ENCODE peak calls at places on chromosomes 13 and 19, in four cellular contexts. One of them, this sample, is unnamed.
A peak's percentile ranks its signal among the peaks of the same experiment; 100 is the strongest.

GRCh38 chr13:76993021-76993420 is 1.1 kb downstream of the CLN5 start:
- DNase-seq in SK-N-SH: no peak
- DNase-seq in HepG2: no peak
- DNase-seq in K562: no peak
- DNase-seq in this sample: no peak

GRCh38 chr13:110642291-110642981 is 27.1 kb downstream of the NAXD start:
- DNase-seq in K562: no peak
- DNase-seq in HepG2: no peak
- DNase-seq in SK-N-SH: no peak
- DNase-seq in this sample: no peak

GRCh38 chr13:92842145-92842544 is 384.5 kb upstream of the GPC6 start:
- DNase-seq in SK-N-SH: no peak
- DNase-seq in K562: no peak
- DNase-seq in HepG2: no peak
- DNase-seq in this sample: no peak

GRCh38 chr13:32008518-32009175 is 22.9 kb upstream of the FRY start:
- DNase-seq in SK-N-SH: no peak
- DNase-seq in K562: no peak
- DNase-seq in HepG2: no peak
- DNase-seq in this sample: no peak

GRCh38 chr13:98389319-98389718 is 187.6 kb downstream of the STK24 start:
- DNase-seq in SK-N-SH: no peak
- DNase-seq in HepG2: no peak
- DNase-seq in K562: no peak
- DNase-seq in this sample: no peak

GRCh38 chr19:39052243-39052746 is 19.9 kb upstream of the FBXO27 start:
- DNase-seq in HepG2: peak; percentile 48
- DNase-seq in K562: peak; percentile 72
- DNase-seq in SK-N-SH: peak; percentile 75
- DNase-seq in this sample: no peak

GRCh38 chr13:28093871-28094270 is 6.5 kb downstream of the FLT3 start:
- DNase-seq in HepG2: no peak
- DNase-seq in SK-N-SH: no peak
- DNase-seq in K562: no peak
- DNase-seq in this sample: no peak

GRCh38 chr13:106163426-106163825 is 372.0 kb downstream of the EFNB2 start:
- DNase-seq in K562: no peak
- DNase-seq in HepG2: no peak
- DNase-seq in SK-N-SH: no peak
- DNase-seq in this sample: no peak

GRCh38 chr19:34088292-34088691 is 84.0 kb upstream of the LSM14A start:
- DNase-seq in K562: no peak
- DNase-seq in HepG2: no peak
- DNase-seq in SK-N-SH: no peak
- DNase-seq in this sample: no peak

GRCh38 chr19:50460161-50460765 is 16.0 kb upstream of the EMC10 start:
- DNase-seq in K562: no peak
- DNase-seq in HepG2: peak; percentile 91
- DNase-seq in SK-N-SH: no peak
- DNase-seq in this sample: no peak

GRCh38 chr13:94323746-94324408 is 155.6 kb downstream of the DCT start:
- DNase-seq in SK-N-SH: no peak
- DNase-seq in HepG2: no peak
- DNase-seq in K562: no peak
- DNase-seq in this sample: no peak

GRCh38 chr13:29100739-29101138 is 280.6 kb downstream of the MTUS2 start:
- DNase-seq in K562: no peak
- DNase-seq in SK-N-SH: no peak
- DNase-seq in HepG2: no peak
- DNase-seq in this sample: no peak

GRCh38 chr13:51005566-51005965 is 96.0 kb downstream of the RNASEH2B start:
- DNase-seq in K562: no peak
- DNase-seq in HepG2: no peak
- DNase-seq in SK-N-SH: no peak
- DNase-seq in this sample: no peak

GRCh38 chr13:110663044-110663443 is 42.9 kb downstream of the CARS2 start:
- DNase-seq in HepG2: no peak
- DNase-seq in K562: no peak
- DNase-seq in SK-N-SH: no peak
- DNase-seq in this sample: no peak

GRCh38 chr13:113669871-113670341 is 2.9 kb downstream of the GRK1 start:
- DNase-seq in K562: no peak
- DNase-seq in SK-N-SH: no peak
- DNase-seq in HepG2: no peak
- DNase-seq in this sample: no peak

GRCh38 chr19:4108767-4109625 is 14.9 kb downstream of the MAP2K2 start:
- DNase-seq in HepG2: no peak
- DNase-seq in K562: no peak
- DNase-seq in SK-N-SH: no peak
- DNase-seq in this sample: no peak

GRCh38 chr13:97435297-97435682 is 1.3 kb downstream of the RAP2A start:
- DNase-seq in HepG2: no peak
- DNase-seq in K562: no peak
- DNase-seq in SK-N-SH: no peak
- DNase-seq in this sample: no peak

GRCh38 chr13:32426981-32427851 is 714 bp downstream of the N4BP2L1 start:
- DNase-seq in K562: no peak
- DNase-seq in HepG2: no peak
- DNase-seq in SK-N-SH: peak; percentile 80
- DNase-seq in this sample: no peak

GRCh38 chr13:33280923-33281322 is 4.6 kb downstream of the STARD13 start:
- DNase-seq in SK-N-SH: no peak
- DNase-seq in HepG2: no peak
- DNase-seq in K562: no peak
- DNase-seq in this sample: no peak

GRCh38 chr19:3036119-3036794 is 7.2 kb upstream of the TLE2 start:
- DNase-seq in K562: peak; percentile 78
- DNase-seq in HepG2: peak; percentile 85
- DNase-seq in SK-N-SH: peak; percentile 94
- DNase-seq in this sample: peak; percentile 82

GRCh38 chr13:75399168-75399878 is 82.6 kb downstream of the TBC1D4 start:
- DNase-seq in SK-N-SH: no peak
- DNase-seq in HepG2: no peak
- DNase-seq in K562: no peak
- DNase-seq in this sample: no peak

GRCh38 chr13:21133077-21133476 is 43.3 kb downstream of the SKA3 start:
- DNase-seq in HepG2: no peak
- DNase-seq in K562: no peak
- DNase-seq in SK-N-SH: no peak
- DNase-seq in this sample: no peak

GRCh38 chr19:3699741-3700241 is 477 bp downstream of the PIP5K1C start:
- DNase-seq in HepG2: no peak
- DNase-seq in K562: no peak
- DNase-seq in SK-N-SH: peak; percentile 75
- DNase-seq in this sample: no peak

GRCh38 chr19:35353635-35354034 is 4.6 kb upstream of the FFAR3 start:
- DNase-seq in K562: no peak
- DNase-seq in HepG2: no peak
- DNase-seq in SK-N-SH: no peak
- DNase-seq in this sample: no peak

GRCh38 chr19:6065685-6066365 is 44.5 kb downstream of the RFX2 start:
- DNase-seq in K562: peak; percentile 87
- DNase-seq in HepG2: peak; percentile 87
- DNase-seq in SK-N-SH: no peak
- DNase-seq in this sample: no peak

GRCh38 chr13:23851106-23851505 is 38.1 kb downstream of the MIPEP start:
- DNase-seq in SK-N-SH: no peak
- DNase-seq in HepG2: no peak
- DNase-seq in K562: no peak
- DNase-seq in this sample: no peak

GRCh38 chr13:28582225-28582891 is 76.6 kb upstream of the POMP start:
- DNase-seq in SK-N-SH: no peak
- DNase-seq in K562: peak; percentile 38
- DNase-seq in HepG2: no peak
- DNase-seq in this sample: no peak

GRCh38 chr19:32287811-32288227 is 57.6 kb upstream of the ZNF507 start:
- DNase-seq in HepG2: peak; percentile 67
- DNase-seq in SK-N-SH: no peak
- DNase-seq in K562: peak; percentile 21
- DNase-seq in this sample: peak; percentile 61

GRCh38 chr13:26759907-26760834 is at the start of gene GPR12:
- DNase-seq in K562: no peak
- DNase-seq in SK-N-SH: peak; percentile 66
- DNase-seq in HepG2: no peak
- DNase-seq in this sample: no peak

DNA sequence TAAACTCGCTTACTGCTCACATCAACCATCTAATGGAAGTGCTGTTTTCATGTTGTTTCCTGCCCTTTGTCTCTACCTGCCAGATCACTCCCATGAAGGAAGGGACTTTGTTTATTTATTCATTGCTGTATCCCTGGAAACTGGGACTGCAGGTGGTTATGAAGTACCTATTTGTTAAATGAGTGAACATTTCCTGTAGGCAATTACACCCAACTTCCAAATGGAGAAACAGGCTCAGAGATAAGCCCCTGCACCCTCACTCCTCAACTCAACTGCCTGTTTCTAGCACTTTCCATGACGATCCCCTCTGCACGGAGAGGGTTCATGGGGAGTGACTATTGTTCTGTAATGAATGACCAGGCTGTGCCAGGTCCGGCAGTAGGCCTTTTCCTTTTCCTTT is 1.9 kb upstream of the SELENOW start:
- DNase-seq in HepG2: peak; percentile 77
- DNase-seq in SK-N-SH: no peak
- DNase-seq in K562: no peak
- DNase-seq in this sample: no peak
- TF ChIP-seq ZBTB33 in HepG2: no peak
- TF ChIP-seq ZBTB33 in SK-N-SH: no peak
- TF ChIP-seq ZBTB33 in K562: no peak
- TF ChIP-seq ZBTB33 in this sample: no peak

GRCh38 chr19:47229674-47230121 is 1.3 kb downstream of the BBC3 start:
- DNase-seq in SK-N-SH: peak; percentile 26
- DNase-seq in HepG2: no peak
- DNase-seq in K562: no peak
- DNase-seq in this sample: no peak

GRCh38 chr19:47227347-47228167 is 3.4 kb downstream of the BBC3 start:
- DNase-seq in SK-N-SH: peak; percentile 77
- DNase-seq in HepG2: peak; percentile 88
- DNase-seq in K562: peak; percentile 62
- DNase-seq in this sample: peak; percentile 87

GRCh38 chr19:47230122-47230920 is 678 bp downstream of the BBC3 start:
- DNase-seq in HepG2: peak; percentile 32
- DNase-seq in SK-N-SH: peak; percentile 86
- DNase-seq in K562: peak; percentile 84
- DNase-seq in this sample: no peak

GRCh38 chr19:47228168-47228936 is 2.6 kb downstream of the BBC3 start:
- DNase-seq in SK-N-SH: peak; percentile 66
- DNase-seq in HepG2: peak; percentile 69
- DNase-seq in K562: peak; percentile 27
- DNase-seq in this sample: no peak

DNA sequence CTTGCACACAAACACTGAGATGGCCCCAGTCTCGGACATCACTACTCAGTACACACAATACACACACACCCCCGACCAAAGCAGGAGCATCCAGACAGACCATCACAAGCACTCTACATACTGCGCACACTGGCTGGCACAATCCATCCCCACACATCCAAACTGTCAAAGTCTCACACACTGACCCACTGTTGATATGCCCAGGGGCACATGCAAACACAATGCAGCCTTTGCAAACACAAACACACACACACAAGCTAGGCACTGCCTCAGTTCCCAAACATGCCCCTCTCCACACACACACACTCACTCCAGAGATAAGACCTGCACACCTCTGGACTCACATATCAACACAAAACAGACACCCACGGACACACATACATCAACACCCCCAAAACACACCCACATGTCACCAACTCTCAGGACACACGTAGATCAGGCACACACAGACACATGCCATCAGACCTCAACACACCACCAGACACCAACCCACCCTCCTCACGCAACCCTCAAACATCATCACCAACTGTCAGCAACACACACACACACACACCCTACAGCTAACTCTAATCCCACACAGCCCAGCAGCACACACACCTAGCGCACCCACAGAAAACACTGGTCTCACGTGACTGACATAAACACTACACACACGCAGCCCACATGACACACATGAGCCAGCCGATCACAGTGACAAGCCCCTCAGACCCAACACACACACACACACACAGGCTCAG is 1.9 kb downstream of the BBC3 start:
- DNase-seq in SK-N-SH: no peak
- DNase-seq in HepG2: peak; percentile 32
- DNase-seq in K562: no peak
- DNase-seq in this sample: no peak
- TF ChIP-seq ZBTB33 in SK-N-SH: no peak
- TF ChIP-seq ZBTB33 in HepG2: no peak
- TF ChIP-seq ZBTB33 in K562: no peak
- TF ChIP-seq ZBTB33 in this sample: no peak

DNA sequence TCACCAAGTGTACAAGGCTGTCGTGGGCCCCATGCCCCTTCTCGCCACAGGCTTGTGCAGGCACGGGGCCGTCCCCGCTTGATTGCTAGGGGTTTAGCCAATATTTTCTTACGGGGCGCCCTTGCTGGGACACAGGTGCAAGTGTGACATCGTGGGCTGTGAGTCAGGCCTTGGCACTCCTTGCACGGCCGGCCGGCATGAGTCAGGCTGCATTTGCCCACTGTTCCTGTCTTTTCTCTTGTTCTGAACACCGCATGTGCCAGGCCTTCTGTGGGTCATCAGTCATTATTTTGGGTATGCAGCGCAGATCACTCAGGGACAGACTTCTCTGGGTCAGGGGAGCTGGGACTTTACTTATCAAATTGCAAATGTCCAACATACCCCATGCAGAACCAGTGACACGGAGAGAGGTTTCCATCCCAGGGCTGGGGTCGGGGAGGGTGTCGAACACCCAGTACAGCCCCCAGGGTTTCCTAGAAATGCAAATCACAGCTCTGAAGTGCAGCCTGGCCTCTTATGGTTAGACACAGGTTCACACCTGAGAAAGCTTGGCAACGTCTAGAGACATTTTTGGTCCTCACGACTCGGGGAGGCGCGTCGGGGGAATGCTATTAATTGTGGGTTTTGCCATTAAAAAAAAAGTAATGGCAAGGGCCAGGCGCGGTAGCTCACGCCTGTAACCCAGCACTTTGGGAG is 22.5 kb upstream of the KLF2 start:
- DNase-seq in SK-N-SH: no peak
- DNase-seq in HepG2: no peak
- DNase-seq in K562: no peak
- DNase-seq in this sample: peak; percentile 59
- TF ChIP-seq ZBTB33 in SK-N-SH: peak; percentile 45
- TF ChIP-seq ZBTB33 in HepG2: no peak
- TF ChIP-seq ZBTB33 in K562: no peak
- TF ChIP-seq ZBTB33 in this sample: peak; percentile 31

GRCh38 chr19:13729859-13730258 is 34.5 kb upstream of the MRI1 start:
- DNase-seq in HepG2: no peak
- DNase-seq in K562: peak; percentile 20
- DNase-seq in SK-N-SH: no peak
- DNase-seq in this sample: no peak

GRCh38 chr19:13732337-13732736 is 32.0 kb upstream of the MRI1 start:
- DNase-seq in SK-N-SH: no peak
- DNase-seq in HepG2: no peak
- DNase-seq in K562: no peak
- DNase-seq in this sample: no peak

GRCh38 chr19:13731147-13731964 is 33.0 kb upstream of the MRI1 start:
- DNase-seq in SK-N-SH: peak; percentile 96
- DNase-seq in HepG2: peak; percentile 95
- DNase-seq in K562: peak; percentile 98
- DNase-seq in this sample: peak; percentile 94

GRCh38 chr19:13726323-13726722 is 38.0 kb upstream of the MRI1 start:
- DNase-seq in HepG2: no peak
- DNase-seq in SK-N-SH: no peak
- DNase-seq in K562: no peak
- DNase-seq in this sample: no peak

GRCh38 chr19:13727798-13728197 is 36.5 kb upstream of the MRI1 start:
- DNase-seq in HepG2: no peak
- DNase-seq in K562: no peak
- DNase-seq in SK-N-SH: no peak
- DNase-seq in this sample: no peak
- TF ChIP-seq ZBTB33 in HepG2: no peak
- TF ChIP-seq ZBTB33 in K562: no peak
- TF ChIP-seq ZBTB33 in SK-N-SH: no peak
- TF ChIP-seq ZBTB33 in this sample: no peak

This sample was measured in HCT116.